ENCODE peak calls at places on chromosomes 11 and 22, in four cellular contexts. N is stimulated activated CD4-positive, alpha-beta T cell treated with anti-CD3 and anti-CD28 coated beads, Interleukin-15, amount 100 ng/mL, for 1 hour; R is activated T-helper 9 cell treated with anti-CD3 and anti-CD28 coated beads, Interleukin-2, amount 50 U/mL, for 16 hours; A is SJSA1. S is an unnamed sample.

GRCh38 chr11:39724404-39724803 is 1735.0 kb downstream of the LRRC4C start:
- DNase-seq in N (no peak), R (no peak), A (no peak), S (no peak)

GRCh38 chr11:118004543-118005223 is 18.5 kb downstream of the IL10RA start:
- DNase-seq in N (no peak), R (no peak), A (no peak), S (no peak)

GRCh38 chr11:1735271-1735670 is 15.1 kb downstream of the IFITM10 start:
- DNase-seq in N (no peak), R (no peak), A (no peak), S (no peak)

GRCh38 chr11:103537904-103538502 is 428.8 kb downstream of the DYNC2H1 start:
- DNase-seq in N (no peak), R (no peak), A (no peak), S (no peak)

GRCh38 chr11:35852056-35852455 is 91.8 kb upstream of the LDLRAD3 start:
- DNase-seq in N (no peak), R (no peak), A (no peak), S (no peak)

GRCh38 chr11:123702137-123702536 is 39.3 kb downstream of the ZNF202 start:
- DNase-seq in N (no peak), R (no peak), A (no peak), S (no peak)

GRCh38 chr11:132242662-132243061 is 872.2 kb downstream of the NTM start:
- DNase-seq in N (no peak), R (no peak), A (no peak), S (no peak)

GRCh38 chr11:124656759-124657627 is 16.5 kb downstream of the SIAE start:
- DNase-seq in N (no peak), R (no peak), A (no peak), S (no peak)

GRCh38 chr11:44593194-44593593 is 27.7 kb downstream of the CD82 start:
- DNase-seq in N (no peak), R (no peak), A (no peak), S (no peak)

GRCh38 chr11:9263840-9264380 is 1.2 kb downstream of the DENND5A start:
- DNase-seq in N (no peak), R (peak; percentile 26), A (no peak), S (no peak)

GRCh38 chr11:79173615-79174014 is 267.2 kb downstream of the TENM4 start:
- DNase-seq in N (no peak), R (no peak), A (no peak), S (no peak)

GRCh38 chr11:106958506-106959248 is 59.6 kb downstream of the GUCY1A2 start:
- DNase-seq in N (no peak), R (no peak), A (no peak), S (no peak)

GRCh38 chr11:34317038-34317360 is 40.8 kb downstream of the ABTB2 start:
- DNase-seq in N (no peak), R (no peak), A (no peak), S (no peak)

GRCh38 chr22:41934284-41935014 is 7.8 kb upstream of the TNFRSF13C start:
- DNase-seq in N (no peak), R (no peak), A (no peak), S (no peak)

GRCh38 chr11:1744879-1745700 is 5.3 kb downstream of the IFITM10 start:
- DNase-seq in N (no peak), R (no peak), A (no peak), S (no peak)

GRCh38 chr11:110525883-110526282 is 96.1 kb downstream of the FDX1 start:
- DNase-seq in N (no peak), R (no peak), A (no peak), S (no peak)

GRCh38 chr22:45302047-45302446 is 7.7 kb upstream of the FAM118A start:
- DNase-seq in N (no peak), R (no peak), A (peak; percentile 72), S (no peak)

S was measured in effector memory CD4-positive, alpha-beta T cell.